ENCODE peak calls at places on chromosomes 11 and 22, in eight cellular contexts. P is D721Med; I is pancreas; D is left ventricle myocardium inferior; Z is H9; S is glutamatergic neuron; U is HEK293T; Y is activated CD4-positive, alpha-beta T cell treated with anti-CD3 and anti-CD28 coated beads for 48 hours. M is an unnamed sample.

GRCh38 chr22:46150615-46151423 is 493 bp downstream of the PPARA start:
- DNase-seq in P (peak), I (peak), D (no peak), Z (peak), S (peak), U (peak), Y (peak), M (no peak)

GRCh38 chr11:36450391-36450714 is 59.7 kb downstream of the TRAF6 start:
- DNase-seq in P (no peak), I (no peak), D (no peak), Z (no peak), S (no peak), U (no peak), Y (no peak), M (no peak)

GRCh38 chr22:41781508-41781906 is 19.0 kb upstream of the CCDC134 start:
- DNase-seq in P (no peak), I (no peak), D (no peak), Z (no peak), S (no peak), U (no peak), Y (peak), M (no peak)

GRCh38 chr11:85694385-85694980 is 8.5 kb upstream of the CCDC89 start:
- DNase-seq in P (no peak), I (no peak), D (no peak), Z (no peak), S (no peak), U (peak), Y (no peak), M (no peak)

GRCh38 chr11:1227551-1228182 is 4.8 kb downstream of the MUC5B start:
- DNase-seq in P (peak), I (no peak), D (no peak), Z (peak), S (peak), U (no peak), Y (no peak), M (no peak)

GRCh38 chr11:129733981-129734380 is 81.7 kb upstream of the TMEM45B start:
- DNase-seq in P (no peak), I (no peak), D (no peak), Z (no peak), S (no peak), U (no peak), Y (no peak), M (no peak)

GRCh38 chr11:70537576-70538571 is 139.5 kb downstream of the CTTN start:
- DNase-seq in P (no peak), I (no peak), D (no peak), Z (peak), S (peak), U (no peak), Y (no peak), M (no peak)

GRCh38 chr11:79121351-79121750 is 319.5 kb downstream of the TENM4 start:
- DNase-seq in P (no peak), I (no peak), D (no peak), Z (no peak), S (no peak), U (no peak), Y (no peak), M (no peak)

GRCh38 chr22:26428515-26429457 is at the start of gene ASPHD2:
- DNase-seq in P (no peak), I (peak), D (peak), Z (peak), S (peak), U (peak), Y (peak), M (peak)

GRCh38 chr11:68954970-68955958 is 25.5 kb downstream of the MRGPRD start:
- DNase-seq in P (no peak), I (no peak), D (peak), Z (peak), S (no peak), U (no peak), Y (no peak), M (no peak)

GRCh38 chr22:44352378-44353062 is 39.8 kb upstream of the SHISAL1 start:
- DNase-seq in P (no peak), I (no peak), D (no peak), Z (no peak), S (peak), U (no peak), Y (no peak), M (no peak)

GRCh38 chr22:18110194-18110943 is at the start of gene TUBA8:
- DNase-seq in P (no peak), I (peak), D (peak), Z (peak), S (peak), U (no peak), Y (peak), M (peak)

GRCh38 chr11:75543808-75544207 is 18.1 kb upstream of the GDPD5 start:
- DNase-seq in P (no peak), I (no peak), D (no peak), Z (no peak), S (no peak), U (no peak), Y (peak), M (no peak)

GRCh38 chr11:123261345-123262106 is 66.5 kb upstream of the CLMP start:
- DNase-seq in P (peak), I (peak), D (peak), Z (peak), S (peak), U (peak), Y (peak), M (peak)

GRCh38 chr11:44049832-44050231 is 2.1 kb downstream of the ACCSL start:
- DNase-seq in P (no peak), I (no peak), D (no peak), Z (peak), S (no peak), U (no peak), Y (no peak), M (no peak)

M was measured in MG63.